ENCODE peak calls at places on chromosomes 7 and 10, in four cellular contexts. One of them, this sample, is unnamed.

GRCh38 chr10:122796796-122797195 is 48.9 kb downstream of the CUZD1 start:
- DNase-seq in colonic mucosa: no peak
- DNase-seq in stimulated activated CD8-positive, alpha-beta memory T cell treated with anti-CD3 and anti-CD28 coated beads, Interleukin-15, amount 100 ng/mL, for 4 hours: no peak
- DNase-seq in hypothalamus: no peak
- DNase-seq in this sample: no peak

GRCh38 chr10:13062813-13063212 is 37.1 kb upstream of the OPTN start:
- DNase-seq in colonic mucosa: no peak
- DNase-seq in stimulated activated CD8-positive, alpha-beta memory T cell treated with anti-CD3 and anti-CD28 coated beads, Interleukin-15, amount 100 ng/mL, for 4 hours: no peak
- DNase-seq in hypothalamus: no peak
- DNase-seq in this sample: no peak

GRCh38 chr10:55091691-55092328 is 290.8 kb upstream of the PCDH15 start:
- DNase-seq in colonic mucosa: no peak
- DNase-seq in stimulated activated CD8-positive, alpha-beta memory T cell treated with anti-CD3 and anti-CD28 coated beads, Interleukin-15, amount 100 ng/mL, for 4 hours: no peak
- DNase-seq in hypothalamus: no peak
- DNase-seq in this sample: no peak

GRCh38 chr7:108211382-108212201 is 81.4 kb upstream of the LAMB4 start:
- DNase-seq in colonic mucosa: no peak
- DNase-seq in stimulated activated CD8-positive, alpha-beta memory T cell treated with anti-CD3 and anti-CD28 coated beads, Interleukin-15, amount 100 ng/mL, for 4 hours: no peak
- DNase-seq in hypothalamus: no peak
- DNase-seq in this sample: peak; percentile 12

GRCh38 chr10:21494221-21495001 is 31.1 kb downstream of the SKIDA1 start:
- DNase-seq in colonic mucosa: peak; percentile 20
- DNase-seq in stimulated activated CD8-positive, alpha-beta memory T cell treated with anti-CD3 and anti-CD28 coated beads, Interleukin-15, amount 100 ng/mL, for 4 hours: no peak
- DNase-seq in hypothalamus: no peak
- DNase-seq in this sample: peak; percentile 14

GRCh38 chr7:2633538-2634264 is 1.9 kb downstream of the TTYH3 start:
- DNase-seq in colonic mucosa: no peak
- DNase-seq in stimulated activated CD8-positive, alpha-beta memory T cell treated with anti-CD3 and anti-CD28 coated beads, Interleukin-15, amount 100 ng/mL, for 4 hours: peak; percentile 21
- DNase-seq in hypothalamus: no peak
- DNase-seq in this sample: no peak

GRCh38 chr7:151844080-151844827 is 32.7 kb downstream of the PRKAG2 start:
- DNase-seq in colonic mucosa: no peak
- DNase-seq in stimulated activated CD8-positive, alpha-beta memory T cell treated with anti-CD3 and anti-CD28 coated beads, Interleukin-15, amount 100 ng/mL, for 4 hours: no peak
- DNase-seq in hypothalamus: no peak
- DNase-seq in this sample: no peak

GRCh38 chr10:12708921-12709320 is 292.6 kb downstream of the CCDC3 start:
- DNase-seq in colonic mucosa: no peak
- DNase-seq in stimulated activated CD8-positive, alpha-beta memory T cell treated with anti-CD3 and anti-CD28 coated beads, Interleukin-15, amount 100 ng/mL, for 4 hours: no peak
- DNase-seq in hypothalamus: no peak
- DNase-seq in this sample: no peak

GRCh38 chr10:5861269-5862031 is 28.2 kb downstream of the ANKRD16 start:
- DNase-seq in colonic mucosa: no peak
- DNase-seq in stimulated activated CD8-positive, alpha-beta memory T cell treated with anti-CD3 and anti-CD28 coated beads, Interleukin-15, amount 100 ng/mL, for 4 hours: no peak
- DNase-seq in hypothalamus: no peak
- DNase-seq in this sample: no peak

GRCh38 chr7:30927040-30927439 is 15.4 kb downstream of the AQP1 start:
- DNase-seq in colonic mucosa: no peak
- DNase-seq in stimulated activated CD8-positive, alpha-beta memory T cell treated with anti-CD3 and anti-CD28 coated beads, Interleukin-15, amount 100 ng/mL, for 4 hours: no peak
- DNase-seq in hypothalamus: no peak
- DNase-seq in this sample: no peak

GRCh38 chr10:115514895-115515294 is 421.7 kb downstream of the ATRNL1 start:
- DNase-seq in colonic mucosa: no peak
- DNase-seq in stimulated activated CD8-positive, alpha-beta memory T cell treated with anti-CD3 and anti-CD28 coated beads, Interleukin-15, amount 100 ng/mL, for 4 hours: no peak
- DNase-seq in hypothalamus: no peak
- DNase-seq in this sample: no peak

GRCh38 chr10:24310104-24310503 is 101.2 kb downstream of the KIAA1217 start:
- DNase-seq in colonic mucosa: no peak
- DNase-seq in stimulated activated CD8-positive, alpha-beta memory T cell treated with anti-CD3 and anti-CD28 coated beads, Interleukin-15, amount 100 ng/mL, for 4 hours: no peak
- DNase-seq in hypothalamus: no peak
- DNase-seq in this sample: no peak

GRCh38 chr10:129495697-129496096 is 28.7 kb downstream of the MGMT start:
- DNase-seq in colonic mucosa: no peak
- DNase-seq in stimulated activated CD8-positive, alpha-beta memory T cell treated with anti-CD3 and anti-CD28 coated beads, Interleukin-15, amount 100 ng/mL, for 4 hours: no peak
- DNase-seq in hypothalamus: no peak
- DNase-seq in this sample: no peak

GRCh38 chr10:94361161-94361794 is 1.5 kb downstream of the NOC3L start:
- DNase-seq in colonic mucosa: no peak
- DNase-seq in stimulated activated CD8-positive, alpha-beta memory T cell treated with anti-CD3 and anti-CD28 coated beads, Interleukin-15, amount 100 ng/mL, for 4 hours: no peak
- DNase-seq in hypothalamus: no peak
- DNase-seq in this sample: peak; percentile 69

GRCh38 chr7:13041368-13041988 is 354.0 kb downstream of the ARL4A start:
- DNase-seq in colonic mucosa: no peak
- DNase-seq in stimulated activated CD8-positive, alpha-beta memory T cell treated with anti-CD3 and anti-CD28 coated beads, Interleukin-15, amount 100 ng/mL, for 4 hours: no peak
- DNase-seq in hypothalamus: no peak
- DNase-seq in this sample: no peak

GRCh38 chr10:72785422-72785818 is 93.5 kb downstream of the MCU start:
- DNase-seq in colonic mucosa: no peak
- DNase-seq in stimulated activated CD8-positive, alpha-beta memory T cell treated with anti-CD3 and anti-CD28 coated beads, Interleukin-15, amount 100 ng/mL, for 4 hours: no peak
- DNase-seq in hypothalamus: no peak
- DNase-seq in this sample: no peak

GRCh38 chr7:33262476-33262875 is 133.1 kb downstream of the BBS9 start:
- DNase-seq in colonic mucosa: no peak
- DNase-seq in stimulated activated CD8-positive, alpha-beta memory T cell treated with anti-CD3 and anti-CD28 coated beads, Interleukin-15, amount 100 ng/mL, for 4 hours: no peak
- DNase-seq in hypothalamus: no peak
- DNase-seq in this sample: no peak

GRCh38 chr7:108406474-108406873 is 49.8 kb downstream of the NRCAM start:
- DNase-seq in colonic mucosa: no peak
- DNase-seq in stimulated activated CD8-positive, alpha-beta memory T cell treated with anti-CD3 and anti-CD28 coated beads, Interleukin-15, amount 100 ng/mL, for 4 hours: no peak
- DNase-seq in hypothalamus: no peak
- DNase-seq in this sample: peak; percentile 15

GRCh38 chr10:21495002-21495685 is 30.3 kb downstream of the SKIDA1 start:
- DNase-seq in colonic mucosa: no peak
- DNase-seq in stimulated activated CD8-positive, alpha-beta memory T cell treated with anti-CD3 and anti-CD28 coated beads, Interleukin-15, amount 100 ng/mL, for 4 hours: no peak
- DNase-seq in hypothalamus: no peak
- DNase-seq in this sample: no peak

GRCh38 chr7:56157238-56157790 is 41.1 kb upstream of the NUPR2 start:
- DNase-seq in colonic mucosa: no peak
- DNase-seq in stimulated activated CD8-positive, alpha-beta memory T cell treated with anti-CD3 and anti-CD28 coated beads, Interleukin-15, amount 100 ng/mL, for 4 hours: no peak
- DNase-seq in hypothalamus: no peak
- DNase-seq in this sample: peak; percentile 33

GRCh38 chr7:117068511-117069155 is 115.3 kb downstream of the ST7 start:
- DNase-seq in colonic mucosa: no peak
- DNase-seq in stimulated activated CD8-positive, alpha-beta memory T cell treated with anti-CD3 and anti-CD28 coated beads, Interleukin-15, amount 100 ng/mL, for 4 hours: no peak
- DNase-seq in hypothalamus: no peak
- DNase-seq in this sample: no peak

GRCh38 chr10:122706947-122707346 is 7.3 kb upstream of the C10orf120 start:
- DNase-seq in colonic mucosa: no peak
- DNase-seq in stimulated activated CD8-positive, alpha-beta memory T cell treated with anti-CD3 and anti-CD28 coated beads, Interleukin-15, amount 100 ng/mL, for 4 hours: no peak
- DNase-seq in hypothalamus: no peak
- DNase-seq in this sample: no peak

GRCh38 chr7:128703605-128704004 is 31.5 kb downstream of the GARIN1A start:
- DNase-seq in colonic mucosa: no peak
- DNase-seq in stimulated activated CD8-positive, alpha-beta memory T cell treated with anti-CD3 and anti-CD28 coated beads, Interleukin-15, amount 100 ng/mL, for 4 hours: no peak
- DNase-seq in hypothalamus: no peak
- DNase-seq in this sample: no peak

GRCh38 chr7:44263342-44264082 is 61.9 kb downstream of the CAMK2B start:
- DNase-seq in colonic mucosa: no peak
- DNase-seq in stimulated activated CD8-positive, alpha-beta memory T cell treated with anti-CD3 and anti-CD28 coated beads, Interleukin-15, amount 100 ng/mL, for 4 hours: no peak
- DNase-seq in hypothalamus: no peak
- DNase-seq in this sample: no peak

GRCh38 chr10:17143055-17143690 is 13.6 kb upstream of the CUBN start:
- DNase-seq in colonic mucosa: no peak
- DNase-seq in stimulated activated CD8-positive, alpha-beta memory T cell treated with anti-CD3 and anti-CD28 coated beads, Interleukin-15, amount 100 ng/mL, for 4 hours: no peak
- DNase-seq in hypothalamus: no peak
- DNase-seq in this sample: no peak

GRCh38 chr7:2517004-2517403 is 2.6 kb upstream of the LFNG start:
- DNase-seq in colonic mucosa: no peak
- DNase-seq in stimulated activated CD8-positive, alpha-beta memory T cell treated with anti-CD3 and anti-CD28 coated beads, Interleukin-15, amount 100 ng/mL, for 4 hours: no peak
- DNase-seq in hypothalamus: no peak
- DNase-seq in this sample: no peak

GRCh38 chr7:27111753-27112277 is 9.3 kb upstream of the HOXA2 start:
- DNase-seq in colonic mucosa: peak; percentile 22
- DNase-seq in stimulated activated CD8-positive, alpha-beta memory T cell treated with anti-CD3 and anti-CD28 coated beads, Interleukin-15, amount 100 ng/mL, for 4 hours: no peak
- DNase-seq in hypothalamus: no peak
- DNase-seq in this sample: no peak

GRCh38 chr10:120841522-120842189 is 9.5 kb upstream of the WDR11 start:
- DNase-seq in colonic mucosa: no peak
- DNase-seq in stimulated activated CD8-positive, alpha-beta memory T cell treated with anti-CD3 and anti-CD28 coated beads, Interleukin-15, amount 100 ng/mL, for 4 hours: no peak
- DNase-seq in hypothalamus: no peak
- DNase-seq in this sample: peak; percentile 9

GRCh38 chr10:75465110-75465509 is 33.7 kb downstream of the LRMDA start:
- DNase-seq in colonic mucosa: no peak
- DNase-seq in stimulated activated CD8-positive, alpha-beta memory T cell treated with anti-CD3 and anti-CD28 coated beads, Interleukin-15, amount 100 ng/mL, for 4 hours: no peak
- DNase-seq in hypothalamus: no peak
- DNase-seq in this sample: no peak

GRCh38 chr10:31320598-31321211 is 1.7 kb downstream of the ZEB1 start:
- DNase-seq in colonic mucosa: peak; percentile 29
- DNase-seq in stimulated activated CD8-positive, alpha-beta memory T cell treated with anti-CD3 and anti-CD28 coated beads, Interleukin-15, amount 100 ng/mL, for 4 hours: peak; percentile 1
- DNase-seq in hypothalamus: no peak
- DNase-seq in this sample: no peak

This sample was measured in T47D.